ENCODE peak calls at places on chromosome 19, in nine cellular contexts. One of them, this sample, is unnamed.

GRCh38 chr19:40057166-40057565 is 1.1 kb upstream of the ZNF780B start:
- DNase-seq in breast epithelium: no peak
- DNase-seq in stomach: no peak
- DNase-seq in right lobe of liver: no peak
- DNase-seq in spleen: no peak
- DNase-seq in IMR-90: no peak
- DNase-seq in adrenal gland: no peak
- DNase-seq in ovary: no peak
- DNase-seq in A549: no peak
- DNase-seq in this sample: no peak

GRCh38 chr19:17500447-17501198 is 10.8 kb upstream of the PGLS start:
- DNase-seq in ovary: no peak
- DNase-seq in adrenal gland: no peak
- DNase-seq in breast epithelium: no peak
- DNase-seq in IMR-90: no peak
- DNase-seq in stomach: no peak
- DNase-seq in spleen: no peak
- DNase-seq in right lobe of liver: no peak
- DNase-seq in A549: no peak
- DNase-seq in this sample: no peak

GRCh38 chr19:51903192-51903591 is 1.6 kb downstream of the ZNF649 start:
- DNase-seq in stomach: no peak
- DNase-seq in breast epithelium: no peak
- DNase-seq in IMR-90: no peak
- DNase-seq in ovary: no peak
- DNase-seq in spleen: no peak
- DNase-seq in right lobe of liver: no peak
- DNase-seq in adrenal gland: no peak
- DNase-seq in A549: no peak
- DNase-seq in this sample: no peak

GRCh38 chr19:10010247-10010691 is at the start of gene COL5A3:
- DNase-seq in breast epithelium: no peak
- DNase-seq in A549: peak; percentile 11
- DNase-seq in stomach: peak; percentile 27
- DNase-seq in ovary: peak; percentile 38
- DNase-seq in adrenal gland: peak; percentile 41
- DNase-seq in IMR-90: peak; percentile 58
- DNase-seq in spleen: no peak
- DNase-seq in right lobe of liver: peak; percentile 56
- DNase-seq in this sample: no peak

GRCh38 chr19:18519962-18520847 is 1.7 kb downstream of the ELL start:
- DNase-seq in stomach: peak; percentile 77
- DNase-seq in breast epithelium: peak; percentile 87
- DNase-seq in adrenal gland: peak; percentile 76
- DNase-seq in spleen: peak; percentile 90
- DNase-seq in right lobe of liver: peak; percentile 72
- DNase-seq in IMR-90: peak; percentile 85
- DNase-seq in A549: peak; percentile 80
- DNase-seq in ovary: peak; percentile 63
- DNase-seq in this sample: peak; percentile 83

GRCh38 chr19:1568320-1569019 is at the start of gene MEX3D:
- DNase-seq in A549: peak; percentile 67
- DNase-seq in breast epithelium: peak; percentile 62
- DNase-seq in adrenal gland: peak; percentile 74
- DNase-seq in right lobe of liver: peak; percentile 83
- DNase-seq in IMR-90: peak; percentile 49
- DNase-seq in ovary: peak; percentile 71
- DNase-seq in stomach: peak; percentile 87
- DNase-seq in spleen: peak; percentile 93
- DNase-seq in this sample: peak; percentile 74

GRCh38 chr19:2081873-2082810 is 14.0 kb downstream of the MOB3A start:
- DNase-seq in stomach: peak; percentile 50
- DNase-seq in breast epithelium: no peak
- DNase-seq in ovary: no peak
- DNase-seq in IMR-90: no peak
- DNase-seq in spleen: peak; percentile 92
- DNase-seq in right lobe of liver: no peak
- DNase-seq in A549: no peak
- DNase-seq in adrenal gland: no peak
- DNase-seq in this sample: no peak

GRCh38 chr19:35107541-35107939 is 8.1 kb upstream of the FXYD3 start:
- DNase-seq in adrenal gland: no peak
- DNase-seq in A549: peak; percentile 55
- DNase-seq in stomach: peak; percentile 72
- DNase-seq in IMR-90: no peak
- DNase-seq in breast epithelium: peak; percentile 92
- DNase-seq in right lobe of liver: no peak
- DNase-seq in spleen: no peak
- DNase-seq in ovary: no peak
- DNase-seq in this sample: no peak

GRCh38 chr19:10644351-10645007 is 9.7 kb upstream of the ILF3 start:
- DNase-seq in A549: peak; percentile 63
- DNase-seq in right lobe of liver: peak; percentile 84
- DNase-seq in ovary: peak; percentile 80
- DNase-seq in IMR-90: peak; percentile 69
- DNase-seq in spleen: peak; percentile 96
- DNase-seq in stomach: peak; percentile 87
- DNase-seq in adrenal gland: peak; percentile 84
- DNase-seq in breast epithelium: peak; percentile 82
- DNase-seq in this sample: peak; percentile 88

GRCh38 chr19:29662604-29663404 is 2.5 kb upstream of the PLEKHF1 start:
- DNase-seq in adrenal gland: peak; percentile 87
- DNase-seq in ovary: peak; percentile 77
- DNase-seq in right lobe of liver: peak; percentile 47
- DNase-seq in breast epithelium: peak; percentile 68
- DNase-seq in stomach: peak; percentile 74
- DNase-seq in spleen: peak; percentile 78
- DNase-seq in IMR-90: peak; percentile 94
- DNase-seq in A549: peak; percentile 33
- DNase-seq in this sample: peak; percentile 84

GRCh38 chr19:3456925-3457530 is 23.3 kb downstream of the SMIM24 start:
- DNase-seq in spleen: no peak
- DNase-seq in right lobe of liver: no peak
- DNase-seq in IMR-90: no peak
- DNase-seq in A549: no peak
- DNase-seq in stomach: no peak
- DNase-seq in adrenal gland: no peak
- DNase-seq in breast epithelium: no peak
- DNase-seq in ovary: no peak
- DNase-seq in this sample: no peak

GRCh38 chr19:23802290-23802689 is 43.6 kb upstream of the ZNF681 start:
- DNase-seq in spleen: no peak
- DNase-seq in breast epithelium: no peak
- DNase-seq in ovary: no peak
- DNase-seq in A549: no peak
- DNase-seq in stomach: no peak
- DNase-seq in right lobe of liver: no peak
- DNase-seq in adrenal gland: peak; percentile 39
- DNase-seq in IMR-90: no peak
- DNase-seq in this sample: no peak

GRCh38 chr19:42250666-42251531 is 4.0 kb downstream of the ERF start:
- DNase-seq in breast epithelium: peak; percentile 23
- DNase-seq in adrenal gland: peak; percentile 63
- DNase-seq in spleen: peak; percentile 82
- DNase-seq in A549: no peak
- DNase-seq in ovary: peak; percentile 26
- DNase-seq in right lobe of liver: no peak
- DNase-seq in IMR-90: peak; percentile 50
- DNase-seq in stomach: no peak
- DNase-seq in this sample: no peak

GRCh38 chr19:49664171-49665070 is 1.2 kb downstream of the IRF3 start:
- DNase-seq in ovary: peak; percentile 90
- DNase-seq in spleen: peak; percentile 97
- DNase-seq in adrenal gland: peak; percentile 93
- DNase-seq in stomach: peak; percentile 93
- DNase-seq in IMR-90: peak; percentile 67
- DNase-seq in A549: peak; percentile 95
- DNase-seq in breast epithelium: peak; percentile 85
- DNase-seq in right lobe of liver: peak; percentile 95
- DNase-seq in this sample: peak; percentile 90
- TF ChIP-seq POLR2A in ovary: peak; percentile 46
- TF ChIP-seq POLR2A in spleen: no peak
- TF ChIP-seq POLR2A in adrenal gland: peak; percentile 58
- TF ChIP-seq POLR2A in stomach: no peak
- TF ChIP-seq POLR2A in IMR-90: no peak
- TF ChIP-seq POLR2A in A549: peak; percentile 78
- TF ChIP-seq POLR2A in breast epithelium: peak; percentile 36
- TF ChIP-seq POLR2A in right lobe of liver: peak; percentile 61
- TF ChIP-seq POLR2A in this sample: peak; percentile 75

GRCh38 chr19:27986299-27986698 is 1226.7 kb downstream of the UQCRFS1 start:
- DNase-seq in stomach: no peak
- DNase-seq in right lobe of liver: no peak
- DNase-seq in breast epithelium: no peak
- DNase-seq in ovary: no peak
- DNase-seq in spleen: no peak
- DNase-seq in adrenal gland: no peak
- DNase-seq in IMR-90: no peak
- DNase-seq in A549: no peak
- DNase-seq in this sample: no peak
- TF ChIP-seq CTCF in stomach: no peak
- TF ChIP-seq CTCF in right lobe of liver: no peak
- TF ChIP-seq CTCF in breast epithelium: no peak
- TF ChIP-seq CTCF in ovary: no peak
- TF ChIP-seq CTCF in spleen: no peak
- TF ChIP-seq CTCF in adrenal gland: no peak
- TF ChIP-seq CTCF in IMR-90: no peak
- TF ChIP-seq CTCF in A549: no peak
- TF ChIP-seq CTCF in this sample: no peak

DNA sequence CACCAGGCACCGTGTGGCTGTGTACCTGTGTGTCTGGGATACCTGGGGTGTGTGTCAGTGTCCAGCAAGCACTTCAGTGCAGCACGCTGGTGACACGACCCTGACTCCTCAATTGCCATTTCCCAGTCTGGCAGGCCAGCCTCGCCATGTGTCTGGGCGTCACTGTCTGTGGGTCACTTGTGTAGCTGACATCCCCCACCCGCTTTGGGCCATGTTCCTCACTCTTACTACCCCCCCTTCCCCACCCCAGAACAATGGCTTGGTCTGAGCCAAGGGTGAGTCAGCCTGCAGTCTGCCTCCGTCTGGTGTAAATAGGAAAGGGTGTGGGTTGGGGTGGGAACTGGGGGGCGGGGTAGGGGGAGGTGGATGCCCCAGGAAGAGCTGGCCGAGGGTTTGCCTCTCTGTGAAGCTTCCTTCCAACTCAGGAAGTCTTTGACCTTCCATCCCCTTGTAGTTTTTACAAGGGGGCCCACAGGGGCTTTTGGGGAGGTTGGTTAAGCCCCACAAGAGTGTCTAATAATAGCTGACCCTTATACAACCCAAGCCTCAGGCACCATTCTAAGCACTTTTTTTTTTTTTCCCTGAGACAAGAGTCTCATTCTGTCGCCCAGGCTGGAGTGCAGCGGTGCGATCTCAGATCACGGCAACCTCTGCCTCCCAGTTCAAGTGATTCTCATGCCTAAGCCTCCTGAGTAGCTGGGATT is 17.6 kb downstream of the NOVA2 start:
- DNase-seq in adrenal gland: peak; percentile 48
- DNase-seq in A549: peak; percentile 81
- DNase-seq in stomach: no peak
- DNase-seq in IMR-90: peak; percentile 7
- DNase-seq in spleen: peak; percentile 84
- DNase-seq in breast epithelium: peak; percentile 30
- DNase-seq in ovary: no peak
- DNase-seq in right lobe of liver: peak; percentile 58
- DNase-seq in this sample: peak; percentile 36
- H3K4me3 ChIP-seq in adrenal gland: no peak overlapping the region
- H3K4me3 ChIP-seq in A549: no peak overlapping the region
- H3K4me3 ChIP-seq in stomach: no peak overlapping the region
- H3K4me3 ChIP-seq in IMR-90: no peak overlapping the region
- H3K4me3 ChIP-seq in spleen: no peak overlapping the region
- H3K4me3 ChIP-seq in breast epithelium: no peak overlapping the region
- H3K4me3 ChIP-seq in ovary: no peak overlapping the region
- H3K4me3 ChIP-seq in right lobe of liver: no peak overlapping the region
- H3K4me3 ChIP-seq in this sample: no peak overlapping the region

GRCh38 chr19:12495002-12495802 is 10.6 kb upstream of the ZNF709 start:
- DNase-seq in A549: peak; percentile 42
- DNase-seq in spleen: peak; percentile 97
- DNase-seq in adrenal gland: peak; percentile 98
- DNase-seq in stomach: peak; percentile 97
- DNase-seq in right lobe of liver: peak; percentile 96
- DNase-seq in breast epithelium: peak; percentile 95
- DNase-seq in IMR-90: peak; percentile 79
- DNase-seq in ovary: peak; percentile 84
- DNase-seq in this sample: peak; percentile 98
- TF ChIP-seq POLR2A in A549: no peak
- TF ChIP-seq POLR2A in spleen: no peak
- TF ChIP-seq POLR2A in adrenal gland: peak; percentile 94
- TF ChIP-seq POLR2A in stomach: no peak
- TF ChIP-seq POLR2A in right lobe of liver: peak; percentile 86
- TF ChIP-seq POLR2A in breast epithelium: peak; percentile 65
- TF ChIP-seq POLR2A in IMR-90: peak; percentile 51
- TF ChIP-seq POLR2A in ovary: peak; percentile 52
- TF ChIP-seq POLR2A in this sample: no peak

GRCh38 chr19:5026706-5027273 is 57.9 kb downstream of the KDM4B start:
- DNase-seq in breast epithelium: no peak
- DNase-seq in adrenal gland: no peak
- DNase-seq in A549: no peak
- DNase-seq in spleen: peak; percentile 56
- DNase-seq in IMR-90: no peak
- DNase-seq in ovary: no peak
- DNase-seq in stomach: no peak
- DNase-seq in right lobe of liver: no peak
- DNase-seq in this sample: no peak
- TF ChIP-seq CTCF in breast epithelium: no peak
- TF ChIP-seq CTCF in adrenal gland: no peak
- TF ChIP-seq CTCF in A549: no peak
- TF ChIP-seq CTCF in spleen: no peak
- TF ChIP-seq CTCF in IMR-90: peak; percentile 21
- TF ChIP-seq CTCF in ovary: no peak
- TF ChIP-seq CTCF in stomach: no peak
- TF ChIP-seq CTCF in right lobe of liver: no peak
- TF ChIP-seq CTCF in this sample: no peak

GRCh38 chr19:13025819-13026477 is 30.7 kb downstream of the NFIX start:
- DNase-seq in breast epithelium: no peak
- DNase-seq in IMR-90: no peak
- DNase-seq in ovary: no peak
- DNase-seq in A549: no peak
- DNase-seq in adrenal gland: no peak
- DNase-seq in stomach: no peak
- DNase-seq in spleen: no peak
- DNase-seq in right lobe of liver: no peak
- DNase-seq in this sample: no peak

GRCh38 chr19:13022859-13023636 is 27.8 kb downstream of the NFIX start:
- DNase-seq in right lobe of liver: peak; percentile 88
- DNase-seq in A549: no peak
- DNase-seq in ovary: peak; percentile 93
- DNase-seq in stomach: peak; percentile 68
- DNase-seq in breast epithelium: peak; percentile 93
- DNase-seq in adrenal gland: peak; percentile 92
- DNase-seq in IMR-90: peak; percentile 95
- DNase-seq in spleen: no peak
- DNase-seq in this sample: peak; percentile 90

GRCh38 chr19:13024958-13025653 is 29.8 kb downstream of the NFIX start:
- DNase-seq in right lobe of liver: no peak
- DNase-seq in ovary: no peak
- DNase-seq in A549: no peak
- DNase-seq in spleen: no peak
- DNase-seq in stomach: no peak
- DNase-seq in breast epithelium: no peak
- DNase-seq in IMR-90: no peak
- DNase-seq in adrenal gland: no peak
- DNase-seq in this sample: peak; percentile 76

GRCh38 chr19:13023666-13024065 is 28.4 kb downstream of the NFIX start:
- DNase-seq in IMR-90: no peak
- DNase-seq in ovary: no peak
- DNase-seq in adrenal gland: no peak
- DNase-seq in right lobe of liver: no peak
- DNase-seq in breast epithelium: no peak
- DNase-seq in spleen: no peak
- DNase-seq in A549: no peak
- DNase-seq in stomach: no peak
- DNase-seq in this sample: no peak

GRCh38 chr19:13024126-13024957 is 29.1 kb downstream of the NFIX start:
- DNase-seq in spleen: no peak
- DNase-seq in ovary: no peak
- DNase-seq in breast epithelium: no peak
- DNase-seq in right lobe of liver: no peak
- DNase-seq in IMR-90: peak; percentile 45
- DNase-seq in adrenal gland: no peak
- DNase-seq in stomach: no peak
- DNase-seq in A549: no peak
- DNase-seq in this sample: peak; percentile 42
- H3K4me3 ChIP-seq in spleen: peak overlapping the region; percentile 17
- H3K4me3 ChIP-seq in ovary: peak overlapping the region; percentile 32
- H3K4me3 ChIP-seq in breast epithelium: peak overlapping the region; percentile 75
- H3K4me3 ChIP-seq in right lobe of liver: peak overlapping the region; percentile 47
- H3K4me3 ChIP-seq in IMR-90: peak overlapping the region; percentile 55
- H3K4me3 ChIP-seq in adrenal gland: no peak overlapping the region
- H3K4me3 ChIP-seq in stomach: peak overlapping the region; percentile 47
- H3K4me3 ChIP-seq in A549: no peak overlapping the region
- H3K4me3 ChIP-seq in this sample: no peak overlapping the region

This sample was measured in thyroid gland.